ENCODE peak calls at places on chromosome 21, in nine cellular contexts. One of them, this sample, is unnamed.

GRCh38 chr21:45547211-45547900 is 5.1 kb upstream of the SLC19A1 start:
- DNase-seq in NCI-H1105 treated with DMSO at 0.1 percent for 48 hours: no peak
- DNase-seq in adipocyte: no peak
- DNase-seq in dermis microvascular lymphatic vessel endothelial cell: no peak
- DNase-seq in T-helper 2 cell: no peak
- DNase-seq in T1000: no peak
- DNase-seq in stimulated activated naive B cell treated with anti-CD40 and anti-IgM and Interleukin-4, amounts not matched to agents 10 μg/mL and 1 μg/mL and 100 μg/mL, for 72 hours: no peak
- DNase-seq in T-helper 17 cell: no peak
- DNase-seq in activated B cell treated with CpG ODN at 0.5 μM for 24 hours: no peak
- DNase-seq in this sample: no peak

GRCh38 chr21:14143999-14144398 is 66.8 kb downstream of the LIPI start:
- DNase-seq in T1000: no peak
- DNase-seq in T-helper 17 cell: no peak
- DNase-seq in dermis microvascular lymphatic vessel endothelial cell: no peak
- DNase-seq in activated B cell treated with CpG ODN at 0.5 μM for 24 hours: no peak
- DNase-seq in stimulated activated naive B cell treated with anti-CD40 and anti-IgM and Interleukin-4, amounts not matched to agents 10 μg/mL and 1 μg/mL and 100 μg/mL, for 72 hours: no peak
- DNase-seq in NCI-H1105 treated with DMSO at 0.1 percent for 48 hours: no peak
- DNase-seq in T-helper 2 cell: no peak
- DNase-seq in adipocyte: no peak
- DNase-seq in this sample: no peak

GRCh38 chr21:23694396-23694795 is 1912.9 kb downstream of the MRPL39 start:
- DNase-seq in T-helper 17 cell: no peak
- DNase-seq in T-helper 2 cell: no peak
- DNase-seq in adipocyte: no peak
- DNase-seq in activated B cell treated with CpG ODN at 0.5 μM for 24 hours: no peak
- DNase-seq in dermis microvascular lymphatic vessel endothelial cell: no peak
- DNase-seq in stimulated activated naive B cell treated with anti-CD40 and anti-IgM and Interleukin-4, amounts not matched to agents 10 μg/mL and 1 μg/mL and 100 μg/mL, for 72 hours: no peak
- DNase-seq in T1000: no peak
- DNase-seq in NCI-H1105 treated with DMSO at 0.1 percent for 48 hours: peak
- DNase-seq in this sample: no peak

GRCh38 chr21:43716376-43717165 is 2.4 kb upstream of the PDXK start:
- DNase-seq in adipocyte: peak
- DNase-seq in activated B cell treated with CpG ODN at 0.5 μM for 24 hours: peak
- DNase-seq in T1000: no peak
- DNase-seq in T-helper 2 cell: no peak
- DNase-seq in T-helper 17 cell: no peak
- DNase-seq in NCI-H1105 treated with DMSO at 0.1 percent for 48 hours: no peak
- DNase-seq in stimulated activated naive B cell treated with anti-CD40 and anti-IgM and Interleukin-4, amounts not matched to agents 10 μg/mL and 1 μg/mL and 100 μg/mL, for 72 hours: peak
- DNase-seq in dermis microvascular lymphatic vessel endothelial cell: no peak
- DNase-seq in this sample: no peak

GRCh38 chr21:25457411-25457810 is 149.9 kb downstream of the MRPL39 start:
- DNase-seq in T-helper 2 cell: no peak
- DNase-seq in T-helper 17 cell: no peak
- DNase-seq in dermis microvascular lymphatic vessel endothelial cell: peak
- DNase-seq in NCI-H1105 treated with DMSO at 0.1 percent for 48 hours: no peak
- DNase-seq in T1000: no peak
- DNase-seq in activated B cell treated with CpG ODN at 0.5 μM for 24 hours: no peak
- DNase-seq in adipocyte: peak
- DNase-seq in stimulated activated naive B cell treated with anti-CD40 and anti-IgM and Interleukin-4, amounts not matched to agents 10 μg/mL and 1 μg/mL and 100 μg/mL, for 72 hours: no peak
- DNase-seq in this sample: peak

GRCh38 chr21:39082656-39083376 is 100.4 kb downstream of the PSMG1 start:
- DNase-seq in adipocyte: no peak
- DNase-seq in T-helper 17 cell: no peak
- DNase-seq in stimulated activated naive B cell treated with anti-CD40 and anti-IgM and Interleukin-4, amounts not matched to agents 10 μg/mL and 1 μg/mL and 100 μg/mL, for 72 hours: no peak
- DNase-seq in T1000: no peak
- DNase-seq in T-helper 2 cell: no peak
- DNase-seq in NCI-H1105 treated with DMSO at 0.1 percent for 48 hours: peak
- DNase-seq in activated B cell treated with CpG ODN at 0.5 μM for 24 hours: no peak
- DNase-seq in dermis microvascular lymphatic vessel endothelial cell: no peak
- DNase-seq in this sample: no peak

GRCh38 chr21:41817228-41817627 is 50.4 kb upstream of the RIPK4 start:
- DNase-seq in T1000: no peak
- DNase-seq in T-helper 2 cell: no peak
- DNase-seq in T-helper 17 cell: no peak
- DNase-seq in stimulated activated naive B cell treated with anti-CD40 and anti-IgM and Interleukin-4, amounts not matched to agents 10 μg/mL and 1 μg/mL and 100 μg/mL, for 72 hours: peak
- DNase-seq in NCI-H1105 treated with DMSO at 0.1 percent for 48 hours: peak
- DNase-seq in adipocyte: peak
- DNase-seq in dermis microvascular lymphatic vessel endothelial cell: peak
- DNase-seq in activated B cell treated with CpG ODN at 0.5 μM for 24 hours: no peak
- DNase-seq in this sample: peak

GRCh38 chr21:44547656-44548331 is 3.5 kb downstream of the KRTAP10-2 start:
- DNase-seq in dermis microvascular lymphatic vessel endothelial cell: no peak
- DNase-seq in activated B cell treated with CpG ODN at 0.5 μM for 24 hours: no peak
- DNase-seq in T-helper 2 cell: no peak
- DNase-seq in T1000: no peak
- DNase-seq in adipocyte: no peak
- DNase-seq in T-helper 17 cell: no peak
- DNase-seq in NCI-H1105 treated with DMSO at 0.1 percent for 48 hours: no peak
- DNase-seq in stimulated activated naive B cell treated with anti-CD40 and anti-IgM and Interleukin-4, amounts not matched to agents 10 μg/mL and 1 μg/mL and 100 μg/mL, for 72 hours: no peak
- DNase-seq in this sample: no peak

GRCh38 chr21:33644383-33645074 is 2.2 kb downstream of the ITSN1 start:
- DNase-seq in adipocyte: peak
- DNase-seq in NCI-H1105 treated with DMSO at 0.1 percent for 48 hours: no peak
- DNase-seq in stimulated activated naive B cell treated with anti-CD40 and anti-IgM and Interleukin-4, amounts not matched to agents 10 μg/mL and 1 μg/mL and 100 μg/mL, for 72 hours: no peak
- DNase-seq in dermis microvascular lymphatic vessel endothelial cell: peak
- DNase-seq in T-helper 17 cell: no peak
- DNase-seq in T-helper 2 cell: no peak
- DNase-seq in T1000: no peak
- DNase-seq in activated B cell treated with CpG ODN at 0.5 μM for 24 hours: no peak
- DNase-seq in this sample: peak

GRCh38 chr21:46024983-46025860 is 43.7 kb downstream of the COL6A1 start:
- DNase-seq in T-helper 2 cell: no peak
- DNase-seq in stimulated activated naive B cell treated with anti-CD40 and anti-IgM and Interleukin-4, amounts not matched to agents 10 μg/mL and 1 μg/mL and 100 μg/mL, for 72 hours: no peak
- DNase-seq in adipocyte: peak
- DNase-seq in T1000: no peak
- DNase-seq in activated B cell treated with CpG ODN at 0.5 μM for 24 hours: no peak
- DNase-seq in NCI-H1105 treated with DMSO at 0.1 percent for 48 hours: no peak
- DNase-seq in T-helper 17 cell: no peak
- DNase-seq in dermis microvascular lymphatic vessel endothelial cell: no peak
- DNase-seq in this sample: peak

GRCh38 chr21:37873655-37874054 is 42.6 kb downstream of the KCNJ6 start:
- DNase-seq in NCI-H1105 treated with DMSO at 0.1 percent for 48 hours: no peak
- DNase-seq in T-helper 2 cell: no peak
- DNase-seq in dermis microvascular lymphatic vessel endothelial cell: no peak
- DNase-seq in T1000: no peak
- DNase-seq in adipocyte: no peak
- DNase-seq in stimulated activated naive B cell treated with anti-CD40 and anti-IgM and Interleukin-4, amounts not matched to agents 10 μg/mL and 1 μg/mL and 100 μg/mL, for 72 hours: no peak
- DNase-seq in activated B cell treated with CpG ODN at 0.5 μM for 24 hours: no peak
- DNase-seq in T-helper 17 cell: no peak
- DNase-seq in this sample: peak

GRCh38 chr21:46082638-46083270 is 15.2 kb upstream of the COL6A2 start:
- DNase-seq in adipocyte: no peak
- DNase-seq in stimulated activated naive B cell treated with anti-CD40 and anti-IgM and Interleukin-4, amounts not matched to agents 10 μg/mL and 1 μg/mL and 100 μg/mL, for 72 hours: no peak
- DNase-seq in T-helper 17 cell: no peak
- DNase-seq in activated B cell treated with CpG ODN at 0.5 μM for 24 hours: no peak
- DNase-seq in NCI-H1105 treated with DMSO at 0.1 percent for 48 hours: no peak
- DNase-seq in T-helper 2 cell: no peak
- DNase-seq in T1000: no peak
- DNase-seq in dermis microvascular lymphatic vessel endothelial cell: no peak
- DNase-seq in this sample: no peak

GRCh38 chr21:30340714-30341573 is 3.5 kb upstream of the KRTAP27-1 start:
- DNase-seq in T1000: no peak
- DNase-seq in T-helper 17 cell: no peak
- DNase-seq in adipocyte: peak
- DNase-seq in T-helper 2 cell: no peak
- DNase-seq in stimulated activated naive B cell treated with anti-CD40 and anti-IgM and Interleukin-4, amounts not matched to agents 10 μg/mL and 1 μg/mL and 100 μg/mL, for 72 hours: no peak
- DNase-seq in dermis microvascular lymphatic vessel endothelial cell: peak
- DNase-seq in NCI-H1105 treated with DMSO at 0.1 percent for 48 hours: peak
- DNase-seq in activated B cell treated with CpG ODN at 0.5 μM for 24 hours: no peak
- DNase-seq in this sample: peak

GRCh38 chr21:35303085-35303484 is 254.0 kb upstream of the RUNX1 start:
- DNase-seq in dermis microvascular lymphatic vessel endothelial cell: peak
- DNase-seq in T-helper 2 cell: no peak
- DNase-seq in activated B cell treated with CpG ODN at 0.5 μM for 24 hours: no peak
- DNase-seq in T1000: peak
- DNase-seq in NCI-H1105 treated with DMSO at 0.1 percent for 48 hours: no peak
- DNase-seq in T-helper 17 cell: no peak
- DNase-seq in stimulated activated naive B cell treated with anti-CD40 and anti-IgM and Interleukin-4, amounts not matched to agents 10 μg/mL and 1 μg/mL and 100 μg/mL, for 72 hours: no peak
- DNase-seq in adipocyte: peak
- DNase-seq in this sample: peak

GRCh38 chr21:42570841-42571387 is 57.3 kb downstream of the SLC37A1 start:
- DNase-seq in activated B cell treated with CpG ODN at 0.5 μM for 24 hours: no peak
- DNase-seq in T1000: no peak
- DNase-seq in T-helper 17 cell: no peak
- DNase-seq in stimulated activated naive B cell treated with anti-CD40 and anti-IgM and Interleukin-4, amounts not matched to agents 10 μg/mL and 1 μg/mL and 100 μg/mL, for 72 hours: no peak
- DNase-seq in adipocyte: no peak
- DNase-seq in NCI-H1105 treated with DMSO at 0.1 percent for 48 hours: peak
- DNase-seq in T-helper 2 cell: no peak
- DNase-seq in dermis microvascular lymphatic vessel endothelial cell: no peak
- DNase-seq in this sample: no peak

GRCh38 chr21:29018540-29018939 is 609 bp downstream of the RWDD2B start:
- DNase-seq in activated B cell treated with CpG ODN at 0.5 μM for 24 hours: no peak
- DNase-seq in dermis microvascular lymphatic vessel endothelial cell: no peak
- DNase-seq in adipocyte: peak
- DNase-seq in T-helper 17 cell: no peak
- DNase-seq in NCI-H1105 treated with DMSO at 0.1 percent for 48 hours: no peak
- DNase-seq in stimulated activated naive B cell treated with anti-CD40 and anti-IgM and Interleukin-4, amounts not matched to agents 10 μg/mL and 1 μg/mL and 100 μg/mL, for 72 hours: no peak
- DNase-seq in T1000: no peak
- DNase-seq in T-helper 2 cell: no peak
- DNase-seq in this sample: peak

GRCh38 chr21:20617130-20617529 is 381.1 kb upstream of the NCAM2 start:
- DNase-seq in activated B cell treated with CpG ODN at 0.5 μM for 24 hours: no peak
- DNase-seq in T1000: no peak
- DNase-seq in dermis microvascular lymphatic vessel endothelial cell: no peak
- DNase-seq in stimulated activated naive B cell treated with anti-CD40 and anti-IgM and Interleukin-4, amounts not matched to agents 10 μg/mL and 1 μg/mL and 100 μg/mL, for 72 hours: no peak
- DNase-seq in adipocyte: no peak
- DNase-seq in T-helper 2 cell: no peak
- DNase-seq in NCI-H1105 treated with DMSO at 0.1 percent for 48 hours: peak
- DNase-seq in T-helper 17 cell: no peak
- DNase-seq in this sample: no peak

GRCh38 chr21:25573409-25574206 is 33.7 kb downstream of the MRPL39 start:
- DNase-seq in stimulated activated naive B cell treated with anti-CD40 and anti-IgM and Interleukin-4, amounts not matched to agents 10 μg/mL and 1 μg/mL and 100 μg/mL, for 72 hours: peak
- DNase-seq in T-helper 17 cell: no peak
- DNase-seq in activated B cell treated with CpG ODN at 0.5 μM for 24 hours: no peak
- DNase-seq in T-helper 2 cell: no peak
- DNase-seq in T1000: peak
- DNase-seq in adipocyte: peak
- DNase-seq in NCI-H1105 treated with DMSO at 0.1 percent for 48 hours: no peak
- DNase-seq in dermis microvascular lymphatic vessel endothelial cell: peak
- DNase-seq in this sample: peak

GRCh38 chr21:38637161-38637560 is 138.9 kb upstream of the ERG start:
- DNase-seq in dermis microvascular lymphatic vessel endothelial cell: no peak
- DNase-seq in stimulated activated naive B cell treated with anti-CD40 and anti-IgM and Interleukin-4, amounts not matched to agents 10 μg/mL and 1 μg/mL and 100 μg/mL, for 72 hours: no peak
- DNase-seq in T-helper 17 cell: no peak
- DNase-seq in T-helper 2 cell: no peak
- DNase-seq in adipocyte: no peak
- DNase-seq in activated B cell treated with CpG ODN at 0.5 μM for 24 hours: no peak
- DNase-seq in NCI-H1105 treated with DMSO at 0.1 percent for 48 hours: no peak
- DNase-seq in T1000: no peak
- DNase-seq in this sample: no peak

GRCh38 chr21:38831526-38832467 is 26.1 kb downstream of the ETS2 start:
- DNase-seq in T1000: peak
- DNase-seq in T-helper 17 cell: no peak
- DNase-seq in dermis microvascular lymphatic vessel endothelial cell: peak
- DNase-seq in T-helper 2 cell: no peak
- DNase-seq in adipocyte: peak
- DNase-seq in NCI-H1105 treated with DMSO at 0.1 percent for 48 hours: no peak
- DNase-seq in activated B cell treated with CpG ODN at 0.5 μM for 24 hours: no peak
- DNase-seq in stimulated activated naive B cell treated with anti-CD40 and anti-IgM and Interleukin-4, amounts not matched to agents 10 μg/mL and 1 μg/mL and 100 μg/mL, for 72 hours: peak
- DNase-seq in this sample: peak

GRCh38 chr21:29163381-29164115 is 33.1 kb downstream of the MAP3K7CL start:
- DNase-seq in dermis microvascular lymphatic vessel endothelial cell: no peak
- DNase-seq in T-helper 2 cell: no peak
- DNase-seq in T1000: no peak
- DNase-seq in T-helper 17 cell: no peak
- DNase-seq in activated B cell treated with CpG ODN at 0.5 μM for 24 hours: no peak
- DNase-seq in NCI-H1105 treated with DMSO at 0.1 percent for 48 hours: no peak
- DNase-seq in stimulated activated naive B cell treated with anti-CD40 and anti-IgM and Interleukin-4, amounts not matched to agents 10 μg/mL and 1 μg/mL and 100 μg/mL, for 72 hours: no peak
- DNase-seq in adipocyte: peak
- DNase-seq in this sample: peak

GRCh38 chr21:15060776-15061175 is 4.0 kb downstream of the NRIP1 start:
- DNase-seq in T-helper 2 cell: no peak
- DNase-seq in adipocyte: peak
- DNase-seq in activated B cell treated with CpG ODN at 0.5 μM for 24 hours: no peak
- DNase-seq in T-helper 17 cell: no peak
- DNase-seq in dermis microvascular lymphatic vessel endothelial cell: no peak
- DNase-seq in NCI-H1105 treated with DMSO at 0.1 percent for 48 hours: no peak
- DNase-seq in stimulated activated naive B cell treated with anti-CD40 and anti-IgM and Interleukin-4, amounts not matched to agents 10 μg/mL and 1 μg/mL and 100 μg/mL, for 72 hours: no peak
- DNase-seq in T1000: no peak
- DNase-seq in this sample: peak

GRCh38 chr21:42040411-42041180 is 30.4 kb upstream of the ZBTB21 start:
- DNase-seq in stimulated activated naive B cell treated with anti-CD40 and anti-IgM and Interleukin-4, amounts not matched to agents 10 μg/mL and 1 μg/mL and 100 μg/mL, for 72 hours: no peak
- DNase-seq in NCI-H1105 treated with DMSO at 0.1 percent for 48 hours: no peak
- DNase-seq in T-helper 2 cell: no peak
- DNase-seq in adipocyte: peak
- DNase-seq in T1000: peak
- DNase-seq in activated B cell treated with CpG ODN at 0.5 μM for 24 hours: no peak
- DNase-seq in T-helper 17 cell: no peak
- DNase-seq in dermis microvascular lymphatic vessel endothelial cell: peak
- DNase-seq in this sample: peak

GRCh38 chr21:32940079-32941014 is 85.4 kb upstream of the OLIG2 start:
- DNase-seq in T-helper 2 cell: no peak
- DNase-seq in adipocyte: peak
- DNase-seq in dermis microvascular lymphatic vessel endothelial cell: peak
- DNase-seq in NCI-H1105 treated with DMSO at 0.1 percent for 48 hours: peak
- DNase-seq in stimulated activated naive B cell treated with anti-CD40 and anti-IgM and Interleukin-4, amounts not matched to agents 10 μg/mL and 1 μg/mL and 100 μg/mL, for 72 hours: no peak
- DNase-seq in T-helper 17 cell: no peak
- DNase-seq in activated B cell treated with CpG ODN at 0.5 μM for 24 hours: no peak
- DNase-seq in T1000: no peak
- DNase-seq in this sample: peak

GRCh38 chr21:44658511-44658910 is 779 bp downstream of the KRTAP12-3 start:
- DNase-seq in T-helper 17 cell: no peak
- DNase-seq in activated B cell treated with CpG ODN at 0.5 μM for 24 hours: no peak
- DNase-seq in T1000: no peak
- DNase-seq in NCI-H1105 treated with DMSO at 0.1 percent for 48 hours: no peak
- DNase-seq in dermis microvascular lymphatic vessel endothelial cell: no peak
- DNase-seq in T-helper 2 cell: no peak
- DNase-seq in stimulated activated naive B cell treated with anti-CD40 and anti-IgM and Interleukin-4, amounts not matched to agents 10 μg/mL and 1 μg/mL and 100 μg/mL, for 72 hours: no peak
- DNase-seq in adipocyte: no peak
- DNase-seq in this sample: no peak

GRCh38 chr21:29293495-29293894 is 5.2 kb upstream of the BACH1 start:
- DNase-seq in NCI-H1105 treated with DMSO at 0.1 percent for 48 hours: no peak
- DNase-seq in activated B cell treated with CpG ODN at 0.5 μM for 24 hours: peak
- DNase-seq in T-helper 17 cell: no peak
- DNase-seq in dermis microvascular lymphatic vessel endothelial cell: no peak
- DNase-seq in T1000: no peak
- DNase-seq in stimulated activated naive B cell treated with anti-CD40 and anti-IgM and Interleukin-4, amounts not matched to agents 10 μg/mL and 1 μg/mL and 100 μg/mL, for 72 hours: peak
- DNase-seq in adipocyte: no peak
- DNase-seq in T-helper 2 cell: no peak
- DNase-seq in this sample: no peak

GRCh38 chr21:35096959-35097358 is 47.9 kb upstream of the RUNX1 start:
- DNase-seq in T1000: no peak
- DNase-seq in adipocyte: no peak
- DNase-seq in dermis microvascular lymphatic vessel endothelial cell: no peak
- DNase-seq in NCI-H1105 treated with DMSO at 0.1 percent for 48 hours: no peak
- DNase-seq in T-helper 17 cell: no peak
- DNase-seq in T-helper 2 cell: no peak
- DNase-seq in activated B cell treated with CpG ODN at 0.5 μM for 24 hours: no peak
- DNase-seq in stimulated activated naive B cell treated with anti-CD40 and anti-IgM and Interleukin-4, amounts not matched to agents 10 μg/mL and 1 μg/mL and 100 μg/mL, for 72 hours: no peak
- DNase-seq in this sample: no peak

GRCh38 chr21:34593423-34593822 is 21.5 kb downstream of the RCAN1 start:
- DNase-seq in NCI-H1105 treated with DMSO at 0.1 percent for 48 hours: peak
- DNase-seq in T-helper 2 cell: no peak
- DNase-seq in activated B cell treated with CpG ODN at 0.5 μM for 24 hours: no peak
- DNase-seq in T1000: no peak
- DNase-seq in T-helper 17 cell: no peak
- DNase-seq in stimulated activated naive B cell treated with anti-CD40 and anti-IgM and Interleukin-4, amounts not matched to agents 10 μg/mL and 1 μg/mL and 100 μg/mL, for 72 hours: no peak
- DNase-seq in adipocyte: no peak
- DNase-seq in dermis microvascular lymphatic vessel endothelial cell: peak
- DNase-seq in this sample: no peak